ENCODE peak calls at places on chromosomes 12 and 14, in ten cellular contexts. Z, W, I, D, X, F, R, T, O and M are unnamed samples. For H3K27me3, the result is how much of the 10 kb centered on the place peaks cover.

GRCh38 chr14:101137234-101137633 is 233.7 kb upstream of the RTL1 start:
- DNase-seq in T (no peak), F (no peak), R (no peak), W (no peak), I (no peak), D (no peak), X (no peak), O (no peak), Z (no peak), M (no peak)

GRCh38 chr12:34377243-34378035 is 355.1 kb downstream of the ALG10 start:
- DNase-seq in O (no peak), R (no peak), T (no peak), X (no peak), Z (no peak), D (no peak), F (no peak), I (no peak), W (no peak), M (no peak)

GRCh38 chr14:65137648-65138317 is 35.5 kb upstream of the MAX start:
- DNase-seq in R (no peak), I (no peak), O (no peak), T (no peak), X (no peak), D (peak), Z (no peak), W (peak), F (no peak), M (no peak)

GRCh38 chr12:95337176-95337575 is 119.6 kb downstream of the VEZT start:
- DNase-seq in X (no peak), W (peak), O (no peak), I (no peak), T (no peak), F (no peak), R (no peak), Z (no peak), D (no peak), M (no peak)

GRCh38 chr14:53710615-53711014 is 246.0 kb downstream of the BMP4 start:
- DNase-seq in I (no peak), R (no peak), F (no peak), O (no peak), T (no peak), X (no peak), D (no peak), W (no peak), Z (no peak), M (no peak)

GRCh38 chr14:61416587-61416986 is 95.2 kb downstream of the PRKCH start:
- DNase-seq in W (no peak), F (no peak), O (no peak), I (no peak), Z (no peak), D (no peak), R (no peak), T (no peak), X (no peak), M (no peak)

GRCh38 chr12:52442600-52443061 is 8.5 kb upstream of the KRT75 start:
- DNase-seq in R (no peak), Z (no peak), T (no peak), F (no peak), W (peak), X (no peak), O (no peak), D (no peak), I (no peak), M (no peak)

GRCh38 chr12:28869197-28869596 is 279.9 kb upstream of the FAR2 start:
- DNase-seq in F (no peak), D (no peak), Z (no peak), I (no peak), W (peak), R (no peak), O (no peak), T (no peak), X (no peak), M (no peak)

GRCh38 chr14:74846168-74846567 is 29.8 kb downstream of the PROX2 start:
- DNase-seq in Z (no peak), F (no peak), I (no peak), X (no peak), R (no peak), W (peak), T (no peak), O (no peak), D (no peak), M (no peak)

GRCh38 chr14:51880810-51881580 is 20.6 kb downstream of the GNG2 start:
- DNase-seq in X (peak), D (no peak), W (peak), I (no peak), R (no peak), Z (no peak), F (no peak), O (no peak), T (no peak), M (no peak)

GRCh38 chr12:58629376-58629775 is 290.9 kb downstream of the LRIG3 start:
- DNase-seq in F (no peak), W (peak), T (no peak), X (no peak), Z (no peak), I (no peak), D (no peak), R (no peak), O (no peak), M (no peak)

GRCh38 chr14:32698831-32699230 is 239.8 kb upstream of the NPAS3 start:
- DNase-seq in T (no peak), R (no peak), Z (no peak), O (no peak), D (no peak), I (no peak), W (no peak), X (no peak), F (no peak), M (no peak)

DNA sequence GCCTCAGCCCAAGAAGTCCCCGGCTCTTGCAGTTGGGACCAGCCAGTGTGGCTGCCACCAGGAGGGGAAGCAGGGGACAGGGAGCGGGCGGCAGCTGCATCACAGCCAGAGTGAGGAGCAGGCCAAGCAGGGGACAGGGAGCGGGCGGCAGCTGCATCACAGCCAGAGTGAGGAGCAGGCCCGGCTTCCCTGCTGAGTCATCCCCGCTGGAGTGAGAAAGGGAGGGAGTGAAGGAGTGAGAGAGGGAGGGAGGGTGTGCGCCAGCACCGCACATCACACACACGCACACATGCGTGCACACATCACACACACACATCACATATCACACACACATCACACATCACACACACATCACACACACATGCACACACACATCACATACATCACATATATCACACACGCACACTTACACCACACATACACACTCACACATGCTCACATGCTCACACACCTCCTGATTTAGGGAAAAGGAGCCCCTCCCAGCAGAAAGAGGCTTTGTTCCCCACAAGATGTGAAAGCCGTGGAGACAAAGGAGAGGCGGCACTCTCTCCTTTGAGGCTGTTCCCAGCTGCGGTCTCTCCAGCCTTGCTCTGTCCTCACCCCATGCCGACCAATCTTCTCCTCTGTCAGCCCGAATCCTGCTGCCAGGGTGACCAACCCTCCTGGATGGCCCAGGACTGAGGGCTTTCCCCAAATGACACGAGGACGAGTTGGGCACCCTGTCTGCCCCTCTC is 16.8 kb upstream of the ZDHHC22 start:
- DNase-seq in Z (no peak), T (no peak), R (no peak), W (peak), D (no peak), X (peak), O (no peak), I (no peak), F (no peak), M (no peak)
- H3K4me3 ChIP-seq in Z (no peak), T (no peak), R (no peak), W (no peak), D (no peak), X (no peak), O (no peak), I (no peak), F (no peak), M (no peak)

GRCh38 chr12:90163975-90164374 is 455.3 kb upstream of the ATP2B1 start:
- DNase-seq in I (no peak), Z (no peak), F (no peak), O (no peak), R (no peak), X (no peak), D (no peak), T (no peak), W (no peak), M (no peak)
- TF ChIP-seq CTCF in I (no peak), Z (no peak), F (no peak), O (no peak), R (no peak), X (no peak), D (no peak), T (no peak), W (no peak), M (peak)

DNA sequence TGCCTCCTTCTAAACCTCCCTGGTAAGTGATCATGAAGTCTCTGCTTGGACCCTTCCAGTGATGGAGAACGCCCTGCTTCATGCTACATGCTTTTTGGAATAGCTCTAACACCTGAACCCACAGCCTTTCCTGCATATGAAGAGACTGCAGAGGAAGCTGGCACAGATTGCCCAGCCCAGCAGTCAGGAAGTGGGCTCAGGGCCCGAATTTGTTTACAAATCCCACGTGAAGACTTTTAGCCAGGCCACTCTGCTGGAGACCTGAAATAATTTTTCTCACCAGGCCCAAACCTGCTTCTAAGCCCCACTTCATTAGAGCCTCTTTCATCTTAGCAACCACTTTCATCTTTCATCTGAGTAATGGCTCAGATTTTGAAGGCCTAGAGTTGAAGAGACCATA is 22.9 kb downstream of the RTN1 start:
- DNase-seq in T (no peak), X (no peak), O (no peak), Z (no peak), I (no peak), R (no peak), W (no peak), F (no peak), D (no peak), M (no peak)
- H3K27me3 ChIP-seq in T (under half), X (under half), O (under half), Z (under half), I (under half), R (under half), W (under half), F (under half), D (under half), M (under half)

DNA sequence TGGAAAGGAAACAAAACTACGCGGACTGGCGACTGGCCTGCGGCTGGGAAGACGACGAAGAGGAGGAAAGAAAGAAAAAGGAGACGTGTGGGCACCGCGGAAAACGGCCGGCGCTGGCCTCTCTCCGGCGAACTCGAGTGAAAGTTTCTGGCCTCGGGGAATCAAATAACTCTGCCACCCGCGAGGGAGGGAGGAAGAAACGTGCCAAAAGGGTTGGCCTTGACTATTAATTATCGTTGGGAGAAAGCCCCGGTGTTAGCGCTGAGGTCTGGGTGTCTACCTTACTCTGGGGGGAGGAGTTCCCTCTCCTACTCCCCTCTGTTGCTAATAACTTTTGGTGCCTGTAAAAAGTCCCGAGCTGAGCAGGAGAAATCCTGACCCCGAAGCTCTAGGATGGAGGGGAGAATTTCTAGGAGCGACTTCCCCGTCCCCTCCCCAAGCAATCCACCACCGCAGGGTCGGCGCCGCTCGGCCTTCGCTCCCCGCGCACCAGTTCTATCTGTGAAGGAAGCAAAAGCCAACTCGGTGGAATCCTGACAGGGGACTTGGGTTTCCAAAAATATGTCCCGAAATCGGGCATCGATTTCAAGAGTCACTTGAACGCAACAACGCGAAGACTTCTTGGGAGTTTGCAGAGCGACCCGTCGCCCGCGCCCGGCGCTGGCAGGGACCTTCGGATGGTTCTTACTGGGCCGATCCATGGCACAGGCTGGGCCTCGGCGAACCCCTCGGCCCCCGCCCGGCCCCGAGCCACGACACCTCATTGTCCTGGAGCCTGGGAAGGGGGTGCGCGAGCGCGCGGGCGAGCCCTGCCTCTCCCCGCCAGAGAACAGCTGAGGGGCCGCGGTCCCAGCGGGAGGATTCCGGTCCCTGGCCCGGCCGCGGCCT is 1.7 kb downstream of the OTX2 start:
- DNase-seq in Z (no peak), F (no peak), T (no peak), R (no peak), D (no peak), X (no peak), O (no peak), I (no peak), W (no peak), M (no peak)
- H3K4me3 ChIP-seq in Z (peak), F (peak), T (no peak), R (no peak), D (no peak), X (peak), O (no peak), I (no peak), W (peak), M (no peak)

GRCh38 chr14:55864890-55865655 is 253.1 kb upstream of the PELI2 start:
- DNase-seq in R (no peak), I (no peak), O (no peak), W (no peak), X (no peak), Z (peak), F (no peak), T (no peak), D (no peak), M (no peak)
- TF ChIP-seq CTCF in R (no peak), I (no peak), O (no peak), W (no peak), X (no peak), Z (peak), F (no peak), T (no peak), D (no peak), M (peak)

GRCh38 chr12:9253464-9253863 is 45.3 kb upstream of the PZP start:
- DNase-seq in X (no peak), Z (no peak), D (no peak), T (no peak), R (no peak), F (no peak), O (no peak), I (no peak), W (no peak), M (no peak)

GRCh38 chr12:9256758-9257405 is 48.7 kb upstream of the PZP start:
- DNase-seq in I (no peak), F (no peak), T (no peak), O (no peak), D (no peak), R (no peak), X (no peak), W (no peak), Z (no peak), M (no peak)

GRCh38 chr12:9258676-9259075 is 50.5 kb upstream of the PZP start:
- DNase-seq in R (no peak), D (no peak), O (no peak), T (no peak), I (no peak), X (no peak), W (no peak), F (no peak), Z (no peak), M (no peak)

GRCh38 chr12:9255837-9256236 is 47.6 kb upstream of the PZP start:
- DNase-seq in T (no peak), I (no peak), D (no peak), X (no peak), R (no peak), F (no peak), Z (no peak), W (no peak), O (no peak), M (no peak)

GRCh38 chr12:9256341-9256740 is 48.1 kb upstream of the PZP start:
- DNase-seq in W (no peak), O (no peak), I (no peak), X (no peak), D (no peak), T (no peak), Z (no peak), R (no peak), F (no peak), M (no peak)
- H3K27me3 ChIP-seq in W (under half), O (under half), I (under half), X (under half), D (under half), T (under half), Z (under half), R (under half), F (under half), M (under half)

GRCh38 chr14:90993792-90994191 is 66.6 kb downstream of the RPS6KA5 start:
- DNase-seq in R (no peak), F (no peak), T (no peak), Z (no peak), W (no peak), X (no peak), O (no peak), D (no peak), I (no peak), M (no peak)
- H3K4me3 ChIP-seq in R (no peak), F (no peak), T (no peak), Z (no peak), W (no peak), X (no peak), O (no peak), D (no peak), I (no peak), M (no peak)